ENCODE peak calls at places on chromosomes 11 and 22, in seven cellular contexts. E is adrenal gland; Z is heart right ventricle; K is uterus; D is endothelial cell of umbilical vein; Q is iPS DF 6.9; C is CD4-positive, CD25-positive, alpha-beta regulatory T cell. O is an unnamed sample.

GRCh38 chr11:3203221-3204043 is 15.2 kb downstream of the MRGPRG start:
- DNase-seq in E (no peak), Z (no peak), C (no peak), K (no peak), Q (no peak), D (no peak), O (peak; percentile 49)

GRCh38 chr11:15493066-15493465 is 378.3 kb downstream of the INSC start:
- DNase-seq in C (no peak), E (no peak), Z (no peak), K (no peak), Q (no peak), D (no peak), O (no peak)

GRCh38 chr11:82901165-82901938 is at the start of gene DDIAS:
- DNase-seq in C (peak; percentile 95), Q (peak; percentile 98), D (peak; percentile 96), Z (peak; percentile 96), E (peak; percentile 95), K (peak; percentile 94), O (peak; percentile 94)

GRCh38 chr11:35546317-35546716 is 20.9 kb upstream of the PAMR1 start:
- DNase-seq in Z (no peak), E (no peak), Q (no peak), D (no peak), C (no peak), K (no peak), O (no peak)

GRCh38 chr11:98185245-98185644 is 835.5 kb upstream of the CNTN5 start:
- DNase-seq in Z (no peak), E (no peak), D (no peak), C (no peak), K (no peak), Q (no peak), O (no peak)

GRCh38 chr11:335779-336665 is 15.4 kb upstream of the IFITM3 start:
- DNase-seq in Q (no peak), E (no peak), C (no peak), Z (peak; percentile 73), D (peak; percentile 81), K (peak; percentile 86), O (no peak)

GRCh38 chr11:58629857-58630256 is 7.4 kb downstream of the CNTF start:
- DNase-seq in D (peak; percentile 46), K (no peak), C (peak; percentile 22), Q (peak; percentile 37), E (no peak), Z (peak; percentile 39), O (no peak)

GRCh38 chr11:60924906-60925684 is 835 bp downstream of the TMEM132A start:
- DNase-seq in E (no peak), Z (no peak), C (no peak), K (no peak), Q (no peak), D (no peak), O (no peak)

GRCh38 chr11:113373306-113373705 is 14.3 kb upstream of the ANKK1 start:
- DNase-seq in E (peak; percentile 27), C (no peak), Z (no peak), D (no peak), K (no peak), Q (no peak), O (no peak)

GRCh38 chr22:46951973-46952372 is 189.5 kb downstream of the TBC1D22A start:
- DNase-seq in C (no peak), K (no peak), D (no peak), E (no peak), Q (no peak), Z (no peak), O (no peak)

GRCh38 chr22:20968281-20968977 is 1.4 kb downstream of the AIFM3 start:
- DNase-seq in K (no peak), D (no peak), Q (no peak), E (no peak), C (no peak), Z (no peak), O (no peak)

GRCh38 chr22:29456211-29456671 is 17.9 kb downstream of the RFPL1 start:
- DNase-seq in E (no peak), C (no peak), Z (no peak), K (no peak), D (no peak), Q (no peak), O (no peak)

GRCh38 chr11:12473366-12473765 is 96.0 kb downstream of the PARVA start:
- DNase-seq in Q (no peak), C (no peak), D (no peak), E (no peak), Z (no peak), K (no peak), O (no peak)

GRCh38 chr11:12472401-12473065 is 95.2 kb downstream of the PARVA start:
- DNase-seq in Q (no peak), C (no peak), D (no peak), E (no peak), Z (no peak), K (no peak), O (no peak)

GRCh38 chr11:12467610-12468009 is 90.2 kb downstream of the PARVA start:
- DNase-seq in Z (no peak), E (no peak), Q (no peak), D (no peak), C (no peak), K (no peak), O (no peak)

GRCh38 chr11:12470236-12470635 is 92.9 kb downstream of the PARVA start:
- DNase-seq in E (no peak), K (no peak), Q (no peak), C (no peak), D (no peak), Z (no peak), O (no peak)

DNA sequence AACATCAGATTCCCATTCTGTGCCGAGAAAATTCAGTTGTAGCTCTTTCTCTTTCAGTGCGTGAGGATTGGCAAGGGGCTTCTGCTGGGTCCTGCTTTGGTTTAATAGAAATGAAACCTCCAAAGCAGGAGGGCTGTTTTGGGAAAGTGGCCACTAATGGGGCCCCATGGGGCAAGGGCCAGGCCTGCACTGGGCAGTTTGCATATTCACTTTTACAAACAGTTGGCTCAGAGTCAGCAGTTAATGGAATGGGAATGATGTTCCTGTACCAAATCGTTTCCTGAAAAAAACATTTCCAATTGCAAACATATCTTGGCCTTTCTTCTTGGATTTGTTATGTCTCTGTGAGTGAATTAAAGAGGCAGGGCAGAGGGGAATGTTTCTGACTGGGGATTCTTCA is 92.1 kb downstream of the PARVA start:
- DNase-seq in E (no peak), Z (no peak), K (no peak), Q (no peak), D (peak; percentile 65), C (no peak), O (peak; percentile 35)
- H3K4me1 ChIP-seq in E (peaks cover 6% of the 10 kb centered on the region), Z (peaks cover 42% of the 10 kb centered on the region), K (no peaks in the 10 kb centered on the region), Q (peaks cover 6% of the 10 kb centered on the region), D (peaks cover 13% of the 10 kb centered on the region), C (no peaks in the 10 kb centered on the region), O (no peaks in the 10 kb centered on the region)

GRCh38 chr11:111542606-111543275 is 2.2 kb downstream of the LAYN start:
- DNase-seq in D (no peak), C (no peak), K (no peak), Z (no peak), E (no peak), Q (no peak), O (no peak)
- H3K27me3 ChIP-seq in D (peaks cover 49% of the 10 kb centered on the region), C (peaks cover 2% of the 10 kb centered on the region), K (no peaks in the 10 kb centered on the region), Z (no peaks in the 10 kb centered on the region), E (peaks cover 17% of the 10 kb centered on the region), Q (peaks cover 26% of the 10 kb centered on the region), O (no peaks in the 10 kb centered on the region)

DNA sequence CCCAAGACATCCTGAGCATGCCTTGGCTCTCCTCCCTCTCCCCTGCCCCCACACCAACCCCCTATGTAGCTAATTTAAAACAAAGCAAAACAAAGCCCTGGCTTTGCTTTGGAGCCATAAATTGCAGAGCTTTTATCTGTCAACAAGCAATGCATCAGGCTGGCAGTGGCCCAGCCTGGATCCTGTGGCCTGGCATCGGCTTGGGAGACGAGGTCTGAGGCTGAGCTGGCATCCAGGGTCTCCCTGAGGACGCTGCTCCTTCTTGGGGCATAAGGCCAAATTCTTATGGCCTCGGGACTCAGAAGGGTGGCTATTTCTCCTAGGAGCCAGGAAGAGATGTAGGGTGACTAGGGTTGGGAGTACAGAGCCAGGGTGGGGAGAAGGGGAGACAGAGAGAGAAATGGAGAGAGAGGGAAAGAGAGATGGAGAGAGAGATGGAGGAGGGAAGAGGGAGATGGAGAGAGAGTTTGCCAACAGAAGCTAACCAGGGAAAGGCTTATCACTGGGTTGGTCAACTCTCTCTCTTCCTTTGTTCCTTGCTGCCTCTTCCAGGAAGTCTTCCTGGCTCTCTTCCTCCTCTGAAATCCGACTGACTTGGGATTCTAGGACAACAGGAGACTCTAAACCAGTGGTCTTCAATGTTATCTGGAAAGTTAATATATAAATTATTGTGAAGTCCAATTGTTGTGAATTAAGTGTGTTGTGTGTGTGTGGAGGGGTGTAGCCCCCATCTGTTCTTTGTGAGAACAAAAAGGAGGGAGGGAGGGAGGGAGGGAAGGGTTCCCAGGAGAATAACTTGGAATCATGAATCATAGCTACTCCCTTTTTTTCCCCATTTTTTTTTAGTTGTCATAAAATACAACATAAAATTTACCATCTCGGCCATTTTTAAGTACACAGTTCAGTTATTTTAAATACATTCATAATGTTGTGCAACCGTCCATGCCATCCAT is 29.1 kb downstream of the TSPAN18 start:
- DNase-seq in K (peak; percentile 72), C (no peak), E (peak; percentile 79), Q (no peak), D (no peak), Z (no peak), O (no peak)
- H3K4me1 ChIP-seq in K (peaks cover 8% of the 10 kb centered on the region), C (no peaks in the 10 kb centered on the region), E (peaks cover 50% of the 10 kb centered on the region), Q (peaks cover 17% of the 10 kb centered on the region), D (peaks cover 7% of the 10 kb centered on the region), Z (peaks cover 68% of the 10 kb centered on the region), O (peaks cover 4% of the 10 kb centered on the region)

GRCh38 chr11:101128571-101129202 is 926 bp downstream of the PGR start:
- DNase-seq in Z (peak; percentile 5), K (peak; percentile 48), Q (no peak), E (peak; percentile 26), D (no peak), C (no peak), O (peak; percentile 52)

GRCh38 chr11:101129203-101129943 is at the start of gene PGR:
- DNase-seq in C (no peak), Q (no peak), E (peak; percentile 33), D (no peak), Z (peak; percentile 51), K (peak; percentile 81), O (peak; percentile 49)

GRCh38 chr11:101127348-101127698 is 2.3 kb downstream of the PGR start:
- DNase-seq in D (no peak), Q (no peak), Z (peak; percentile 11), E (no peak), C (no peak), K (peak; percentile 38), O (peak; percentile 29)

GRCh38 chr11:101126551-101127347 is 2.9 kb downstream of the PGR start:
- DNase-seq in Q (no peak), K (peak; percentile 44), Z (peak; percentile 41), D (peak; percentile 5), E (peak; percentile 21), C (no peak), O (peak; percentile 59)

DNA sequence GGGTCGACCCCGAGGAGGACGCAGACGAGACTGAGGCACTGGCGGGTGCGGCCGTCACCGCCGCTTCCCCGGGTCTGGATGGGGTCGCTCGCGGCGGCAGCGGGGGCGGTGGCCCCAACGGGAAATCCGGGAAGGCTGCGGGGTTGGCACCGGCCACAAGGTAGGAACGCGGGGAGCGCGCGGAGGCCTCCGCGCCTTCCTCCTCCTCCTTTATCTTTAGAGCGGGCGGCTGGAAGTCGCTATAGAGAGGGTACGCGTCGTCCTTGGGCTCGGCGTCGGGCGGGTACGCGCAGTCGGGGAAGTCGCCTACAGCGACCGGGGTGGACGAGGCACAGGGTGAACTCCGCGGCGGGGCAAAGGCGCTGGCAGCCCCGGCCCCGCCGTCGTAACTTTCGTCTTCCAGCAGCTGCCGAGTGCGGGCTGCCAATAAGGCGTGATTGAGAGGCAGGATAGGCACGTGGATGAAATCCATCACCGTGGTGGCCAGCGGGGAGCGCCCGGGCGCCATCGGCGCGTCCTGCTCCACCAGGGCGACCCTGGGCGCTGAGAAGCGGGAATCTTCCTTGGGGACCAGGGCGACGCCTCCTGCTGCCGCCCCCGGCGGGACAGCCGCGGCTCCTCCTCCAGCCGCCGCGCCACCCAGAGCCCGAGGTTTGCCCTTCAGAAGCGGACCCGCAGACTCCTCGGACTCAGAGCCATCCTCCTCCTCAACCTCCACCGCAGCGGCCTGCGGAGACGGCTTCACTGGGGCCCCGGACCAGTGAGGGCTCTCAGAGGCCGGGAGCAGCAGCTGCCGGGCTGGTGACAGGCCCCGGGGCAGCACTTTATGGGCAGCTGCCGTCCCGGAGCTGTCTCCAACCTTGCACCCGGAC is 1.7 kb downstream of the PGR start:
- DNase-seq in E (peak; percentile 34), K (peak; percentile 29), D (no peak), Z (peak; percentile 23), Q (no peak), C (no peak), O (peak; percentile 19)
- H3K27me3 ChIP-seq in E (peaks cover 19% of the 10 kb centered on the region), K (no peaks in the 10 kb centered on the region), D (peaks cover 36% of the 10 kb centered on the region), Z (peaks cover 31% of the 10 kb centered on the region), Q (peaks cover 34% of the 10 kb centered on the region), C (peaks cover 7% of the 10 kb centered on the region), O (peaks cover 17% of the 10 kb centered on the region)

O was measured in psoas muscle.